ENCODE peak calls at places on chromosome 18, in six cellular contexts. H is fibroblast of villous mesenchyme, G is body of pancreas, J is A549, L is uterus, W is fibroblast of lung. F is an unnamed sample.

GRCh38 chr18:28999711-29000110 is 822.8 kb upstream of the CDH2 start:
- DNase-seq in J (no peak), L (no peak), W (no peak), G (no peak), H (no peak), F (no peak)

GRCh38 chr18:39845086-39845485 is 2109.9 kb upstream of the PIK3C3 start:
- DNase-seq in H (no peak), G (no peak), L (no peak), J (no peak), W (peak; percentile 51), F (no peak)

GRCh38 chr18:48541026-48541746 is 2.4 kb downstream of the CTIF start:
- DNase-seq in H (peak; percentile 81), W (peak; percentile 78), J (peak; percentile 57), L (peak; percentile 73), G (peak; percentile 74), F (peak; percentile 94)

GRCh38 chr18:2916184-2916583 is 69.4 kb downstream of the EMILIN2 start:
- DNase-seq in L (no peak), H (no peak), G (no peak), J (no peak), W (no peak), F (peak; percentile 19)

GRCh38 chr18:62939433-62939832 is 224.1 kb downstream of the PHLPP1 start:
- DNase-seq in H (no peak), W (no peak), L (no peak), G (no peak), J (no peak), F (no peak)

GRCh38 chr18:39105095-39105494 is 1539.5 kb upstream of the CELF4 start:
- DNase-seq in L (no peak), W (no peak), J (no peak), G (no peak), H (no peak), F (no peak)

GRCh38 chr18:59075923-59076322 is 63.8 kb upstream of the SEC11C start:
- DNase-seq in J (no peak), H (no peak), W (no peak), L (no peak), G (no peak), F (no peak)

GRCh38 chr18:64100136-64100922 is 48.6 kb downstream of the LINC00305 start:
- DNase-seq in J (no peak), L (no peak), H (no peak), G (no peak), W (no peak), F (no peak)

GRCh38 chr18:74510770-74511095 is 14.6 kb downstream of the CNDP2 start:
- DNase-seq in G (no peak), J (no peak), W (no peak), H (no peak), L (no peak), F (no peak)

GRCh38 chr18:62682396-62682795 is 32.9 kb upstream of the PHLPP1 start:
- DNase-seq in J (no peak), L (no peak), H (no peak), W (no peak), G (no peak), F (no peak)

GRCh38 chr18:73962251-73962650 is 185.4 kb downstream of the FBXO15 start:
- DNase-seq in W (no peak), J (no peak), H (peak; percentile 33), G (no peak), L (no peak), F (peak; percentile 94)

GRCh38 chr18:3984163-3984757 is 470.8 kb downstream of the DLGAP1 start:
- DNase-seq in L (no peak), W (no peak), G (no peak), J (no peak), H (no peak), F (no peak)

GRCh38 chr18:62658028-62658427 is 57.3 kb upstream of the PHLPP1 start:
- DNase-seq in L (no peak), G (no peak), H (no peak), W (no peak), J (no peak), F (no peak)

GRCh38 chr18:25739356-25739755 is 351.1 kb downstream of the SS18 start:
- DNase-seq in W (no peak), G (no peak), H (no peak), J (no peak), L (no peak), F (no peak)

GRCh38 chr18:76451475-76452331 is 43.3 kb downstream of the ZNF516 start:
- DNase-seq in L (no peak), G (peak; percentile 2), W (no peak), J (no peak), H (no peak), F (no peak)

GRCh38 chr18:76449110-76449453 is 46.0 kb downstream of the ZNF516 start:
- DNase-seq in W (no peak), G (no peak), J (no peak), L (no peak), H (no peak), F (no peak)

GRCh38 chr18:76450912-76451421 is 44.1 kb downstream of the ZNF516 start:
- DNase-seq in J (no peak), H (peak; percentile 79), G (peak; percentile 32), W (peak; percentile 79), L (no peak), F (peak; percentile 80)

GRCh38 chr18:76452357-76452756 is 42.7 kb downstream of the ZNF516 start:
- DNase-seq in G (peak; percentile 3), H (no peak), W (peak; percentile 65), L (no peak), J (no peak), F (no peak)

DNA sequence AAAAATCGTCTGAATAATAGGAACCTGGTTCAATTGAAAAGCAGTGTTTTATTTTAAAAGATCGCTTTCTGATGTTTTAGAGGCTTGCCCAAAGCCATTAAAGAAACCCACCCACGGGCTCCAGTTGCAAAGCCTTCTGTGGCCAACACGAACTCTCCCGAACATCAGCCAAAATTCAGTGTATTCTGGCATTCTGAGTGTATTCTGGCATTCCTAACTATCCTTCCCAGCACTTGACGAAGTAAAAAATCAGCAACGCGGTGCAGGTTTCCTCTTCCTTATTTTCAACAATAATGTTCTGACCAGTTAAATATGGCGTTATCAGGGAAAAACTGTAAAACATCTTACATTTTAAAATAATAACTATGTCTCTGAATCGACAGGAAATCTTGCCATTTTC is 44.6 kb downstream of the ZNF516 start:
- DNase-seq in L (no peak), H (no peak), W (peak; percentile 59), J (no peak), G (no peak), F (no peak)
- H3K4me3 ChIP-seq in L (peak overlapping the region; percentile 29), H (peak overlapping the region; percentile 61), W (peak overlapping the region; percentile 58), J (no peak overlapping the region), G (no peak overlapping the region), F (peak overlapping the region; percentile 58)

DNA sequence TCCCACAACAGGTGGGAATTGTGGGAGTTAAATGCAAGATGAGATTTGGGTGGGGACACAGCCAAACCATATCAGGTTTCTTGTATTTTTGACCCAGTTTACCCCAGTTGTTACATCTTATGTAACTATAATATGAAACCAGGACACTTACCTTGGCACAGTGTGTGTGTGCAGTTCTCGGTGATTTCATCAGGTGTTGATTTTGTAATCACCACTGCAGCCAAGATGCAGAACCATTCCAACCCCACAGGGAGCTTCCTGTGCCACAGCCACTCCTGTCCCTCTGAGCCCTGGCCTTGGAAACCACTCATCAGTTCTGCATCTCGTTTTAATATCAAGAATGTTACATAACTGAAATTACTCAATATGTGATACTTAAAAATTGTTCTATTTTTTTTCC is 31.8 kb downstream of the ATP9B start:
- DNase-seq in L (no peak), J (no peak), G (no peak), H (no peak), W (no peak), F (no peak)
- TF ChIP-seq CTCF in L (no peak), J (no peak), G (no peak), H (no peak), W (no peak), F (no peak)

GRCh38 chr18:79791141-79791972 is 6.4 kb upstream of the KCNG2 start:
- DNase-seq in J (peak; percentile 40), G (peak; percentile 81), W (peak; percentile 98), H (peak; percentile 99), L (no peak), F (peak; percentile 92)
- H3K4me3 ChIP-seq in J (no peak overlapping the region), G (no peak overlapping the region), W (peak overlapping the region; percentile 15), H (no peak overlapping the region), L (no peak overlapping the region), F (no peak overlapping the region)

DNA sequence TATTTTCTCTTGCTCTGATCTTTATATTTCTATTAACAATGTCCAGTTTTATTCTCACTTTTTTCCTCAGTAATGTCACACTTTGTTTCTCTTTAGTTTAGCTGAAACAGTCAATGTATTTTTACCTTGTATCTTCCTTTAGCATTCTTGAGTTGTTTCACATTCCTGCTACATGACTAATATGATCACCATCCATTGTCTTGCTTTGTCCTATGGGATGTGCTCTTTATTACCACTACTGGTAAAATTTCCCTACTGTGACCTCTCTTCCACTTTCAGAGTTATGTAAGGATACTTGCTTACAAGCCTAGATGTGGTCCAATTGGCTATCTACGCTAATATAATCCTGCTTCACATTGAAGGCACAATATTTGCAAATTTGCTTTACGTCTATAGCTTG is 457.9 kb downstream of the PIK3C3 start:
- DNase-seq in W (no peak), G (no peak), H (no peak), L (no peak), J (peak; percentile 1), F (no peak)
- TF ChIP-seq CTCF in W (no peak), G (no peak), H (no peak), L (no peak), J (no peak), F (no peak)